ENCODE peak calls at places on chromosomes 6 and 20, in six cellular contexts. Q, B, O, U, G and C are unnamed samples.

GRCh38 chr6:78835817-78836216 is 31.5 kb upstream of the IRAK1BP1 start:
- DNase-seq in Q (no peak), B (peak), O (no peak), U (no peak), G (no peak), C (no peak)

GRCh38 chr20:46010491-46011405 is 2.0 kb downstream of the MMP9 start:
- DNase-seq in Q (no peak), B (no peak), O (peak), U (no peak), G (no peak), C (no peak)

GRCh38 chr20:43962518-43962917 is 47.9 kb downstream of the TOX2 start:
- DNase-seq in Q (no peak), B (no peak), O (no peak), U (no peak), G (no peak), C (no peak)

GRCh38 chr20:687468-688203 is 12.0 kb upstream of the SCRT2 start:
- DNase-seq in Q (no peak), B (no peak), O (no peak), U (no peak), G (no peak), C (no peak)

GRCh38 chr6:168803874-168804273 is 362.9 kb downstream of the SMOC2 start:
- DNase-seq in Q (no peak), B (no peak), O (no peak), U (no peak), G (no peak), C (no peak)

GRCh38 chr20:37526839-37527637 is 638 bp downstream of the BLCAP start:
- DNase-seq in Q (peak), B (peak), O (no peak), U (no peak), G (no peak), C (no peak)

GRCh38 chr20:49762940-49763766 is 49.5 kb upstream of the B4GALT5 start:
- DNase-seq in Q (no peak), B (no peak), O (no peak), U (no peak), G (no peak), C (no peak)

GRCh38 chr6:157864185-157864761 is 41.2 kb downstream of the SNX9 start:
- DNase-seq in Q (no peak), B (peak), O (no peak), U (no peak), G (no peak), C (no peak)

GRCh38 chr6:27076116-27076515 is 171.4 kb upstream of the PRSS16 start:
- DNase-seq in Q (no peak), B (no peak), O (no peak), U (no peak), G (no peak), C (no peak)

GRCh38 chr6:105514306-105514705 is 111.4 kb upstream of the PREP start:
- DNase-seq in Q (no peak), B (no peak), O (no peak), U (no peak), G (no peak), C (no peak)

GRCh38 chr6:90284236-90284744 is 12.4 kb downstream of the BACH2 start:
- DNase-seq in Q (no peak), B (peak), O (no peak), U (no peak), G (peak), C (no peak)

GRCh38 chr6:151670116-151670515 is 137.4 kb upstream of the ESR1 start:
- DNase-seq in Q (no peak), B (no peak), O (no peak), U (no peak), G (no peak), C (no peak)

GRCh38 chr6:37838209-37838921 is 18.8 kb downstream of the ZFAND3 start:
- DNase-seq in Q (no peak), B (peak), O (no peak), U (peak), G (no peak), C (no peak)

GRCh38 chr6:51986864-51987263 is 100.5 kb downstream of the PKHD1 start:
- DNase-seq in Q (no peak), B (no peak), O (no peak), U (no peak), G (no peak), C (no peak)

GRCh38 chr6:119284861-119285521 is 64.6 kb downstream of the MAN1A1 start:
- DNase-seq in Q (no peak), B (no peak), O (no peak), U (no peak), G (no peak), C (no peak)

GRCh38 chr20:36856691-36857635 is 19.0 kb upstream of the TLDC2 start:
- DNase-seq in Q (no peak), B (peak), O (no peak), U (no peak), G (no peak), C (no peak)

GRCh38 chr20:62795023-62795761 is 1.1 kb upstream of the MRGBP start:
- DNase-seq in Q (peak), B (peak), O (peak), U (peak), G (peak), C (no peak)

GRCh38 chr20:33674294-33675126 is at the start of gene NECAB3:
- DNase-seq in Q (peak), B (peak), O (peak), U (peak), G (peak), C (no peak)

GRCh38 chr20:25203891-25204320 is 8.4 kb downstream of the ENTPD6 start:
- DNase-seq in Q (no peak), B (peak), O (no peak), U (no peak), G (no peak), C (no peak)

GRCh38 chr6:142307963-142308748 is 6.3 kb downstream of the ADGRG6 start:
- DNase-seq in Q (no peak), B (no peak), O (no peak), U (no peak), G (no peak), C (no peak)

GRCh38 chr6:143542915-143543314 is 31.4 kb upstream of the FUCA2 start:
- DNase-seq in Q (no peak), B (peak), O (no peak), U (no peak), G (no peak), C (no peak)

GRCh38 chr6:165321150-165321549 is 11.7 kb upstream of the C6orf118 start:
- DNase-seq in Q (no peak), B (no peak), O (no peak), U (no peak), G (no peak), C (no peak)

GRCh38 chr20:41185013-41185757 is 47.8 kb downstream of the PLCG1 start:
- DNase-seq in Q (no peak), B (no peak), O (no peak), U (no peak), G (no peak), C (no peak)

GRCh38 chr6:154893927-154894326 is 101.2 kb upstream of the TIAM2 start:
- DNase-seq in Q (no peak), B (peak), O (no peak), U (no peak), G (peak), C (no peak)

GRCh38 chr6:44012078-44012493 is 115.2 kb downstream of the MRPL14 start:
- DNase-seq in Q (no peak), B (peak), O (no peak), U (peak), G (peak), C (no peak)

GRCh38 chr6:38077488-38078015 is 258.0 kb downstream of the ZFAND3 start:
- DNase-seq in Q (no peak), B (no peak), O (no peak), U (no peak), G (peak), C (no peak)

GRCh38 chr6:73262701-73263569 is at the start of gene KHDC1:
- DNase-seq in Q (peak), B (peak), O (peak), U (peak), G (peak), C (peak)

GRCh38 chr20:13493143-13493542 is 145.6 kb downstream of the TASP1 start:
- DNase-seq in Q (no peak), B (no peak), O (no peak), U (no peak), G (no peak), C (peak)

GRCh38 chr20:33791959-33792597 is 19.1 kb upstream of the CHMP4B start:
- DNase-seq in Q (peak), B (peak), O (peak), U (peak), G (peak), C (peak)

GRCh38 chr6:32622545-32623401 is 14.4 kb upstream of the HLA-DQA1 start:
- DNase-seq in Q (no peak), B (no peak), O (peak), U (peak), G (peak), C (peak)

GRCh38 chr6:107284805-107285204 is 169.5 kb upstream of the BEND3 start:
- DNase-seq in Q (no peak), B (no peak), O (no peak), U (no peak), G (no peak), C (no peak)

GRCh38 chr6:87093651-87094050 is 1.3 kb downstream of the CGA start:
- DNase-seq in Q (no peak), B (no peak), O (no peak), U (no peak), G (peak), C (no peak)

GRCh38 chr6:44576132-44576601 is 188.7 kb downstream of the CDC5L start:
- DNase-seq in Q (no peak), B (peak), O (no peak), U (no peak), G (peak), C (no peak)

GRCh38 chr6:63904844-63905243 is 269.2 kb downstream of the PHF3 start:
- DNase-seq in Q (no peak), B (peak), O (no peak), U (no peak), G (peak), C (no peak)

GRCh38 chr20:63819224-63819917 is 11.7 kb downstream of the ZBTB46 start:
- DNase-seq in Q (peak), B (no peak), O (no peak), U (no peak), G (no peak), C (no peak)

GRCh38 chr20:17227199-17227535 is 327 bp downstream of the PCSK2 start:
- DNase-seq in Q (no peak), B (peak), O (no peak), U (no peak), G (no peak), C (no peak)

GRCh38 chr20:53163486-53163885 is 191.3 kb downstream of the TSHZ2 start:
- DNase-seq in Q (no peak), B (no peak), O (no peak), U (no peak), G (peak), C (no peak)

DNA sequence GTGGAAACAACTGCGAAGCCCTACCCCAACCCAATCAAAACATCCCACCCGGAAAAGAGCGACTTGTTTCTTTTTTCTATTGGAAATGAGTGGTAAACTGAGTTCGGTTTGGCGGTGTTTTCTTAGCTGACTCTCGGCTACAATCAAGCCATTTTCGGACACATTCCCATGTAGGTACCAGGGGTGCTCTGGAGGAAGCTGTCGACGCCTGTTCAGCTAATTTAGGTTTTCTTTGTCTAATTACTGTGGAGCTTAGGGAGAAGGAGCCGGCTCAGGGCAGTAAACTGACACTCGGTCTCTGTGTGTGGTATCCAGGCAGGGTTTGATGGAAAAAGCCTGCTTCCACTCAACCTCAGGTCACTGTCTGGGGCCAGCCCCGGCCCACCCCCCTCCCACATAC is 1.7 kb upstream of the FOXF2 start:
- DNase-seq in Q (no peak), B (no peak), O (no peak), U (no peak), G (no peak), C (no peak)
- H3K4me3 ChIP-seq in Q (peak), B (no peak), O (no peak), U (no peak), G (no peak), C (no peak)

DNA sequence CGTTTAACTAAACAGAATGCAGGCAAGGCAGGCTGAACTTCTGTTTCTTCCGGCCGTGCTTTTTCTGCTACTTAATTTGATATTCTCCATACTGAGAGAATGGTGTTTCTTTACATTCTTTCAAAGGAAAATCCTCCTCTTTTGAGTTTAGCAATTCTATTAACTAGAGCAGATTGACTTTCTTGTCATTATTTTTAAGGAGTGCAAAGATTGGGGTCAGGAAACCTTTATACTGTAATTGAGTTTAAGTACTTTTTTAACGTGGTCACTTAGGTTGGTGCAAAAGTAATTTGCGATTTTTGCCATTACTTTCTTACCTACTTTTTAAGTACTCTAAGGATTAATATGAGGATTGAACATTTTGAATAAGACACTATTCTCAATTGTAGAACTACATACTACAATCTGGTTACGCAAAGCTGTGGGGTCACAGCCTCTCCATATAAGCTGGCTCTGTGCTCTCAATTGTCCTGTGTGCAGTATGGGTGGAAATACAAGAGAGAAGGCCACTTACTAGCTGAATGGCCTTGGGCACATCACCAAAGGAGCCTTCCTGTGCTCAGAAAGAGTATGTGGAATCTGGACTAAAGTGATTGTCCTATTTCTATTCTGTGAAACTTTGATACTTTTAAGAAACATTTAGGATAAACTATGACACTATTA is 16.7 kb downstream of the HECA start:
- DNase-seq in Q (no peak), B (no peak), O (no peak), U (no peak), G (no peak), C (no peak)
- H3K4me3 ChIP-seq in Q (no peak), B (no peak), O (no peak), U (no peak), G (no peak), C (no peak)

GRCh38 chr6:18330548-18331066 is 56.5 kb upstream of the RNF144B start:
- DNase-seq in Q (no peak), B (no peak), O (peak), U (no peak), G (no peak), C (no peak)

GRCh38 chr6:18329781-18330180 is 57.4 kb upstream of the RNF144B start:
- DNase-seq in Q (no peak), B (no peak), O (no peak), U (no peak), G (no peak), C (no peak)

GRCh38 chr6:18326980-18327379 is 60.2 kb upstream of the RNF144B start:
- DNase-seq in Q (no peak), B (no peak), O (no peak), U (no peak), G (no peak), C (no peak)

GRCh38 chr6:18327621-18328548 is 59.3 kb upstream of the RNF144B start:
- DNase-seq in Q (peak), B (peak), O (peak), U (no peak), G (no peak), C (peak)

GRCh38 chr6:18328549-18328922 is 58.6 kb upstream of the RNF144B start:
- DNase-seq in Q (no peak), B (no peak), O (no peak), U (no peak), G (no peak), C (no peak)
- H3K4me3 ChIP-seq in Q (no peak), B (no peak), O (no peak), U (no peak), G (no peak), C (no peak)

DNA sequence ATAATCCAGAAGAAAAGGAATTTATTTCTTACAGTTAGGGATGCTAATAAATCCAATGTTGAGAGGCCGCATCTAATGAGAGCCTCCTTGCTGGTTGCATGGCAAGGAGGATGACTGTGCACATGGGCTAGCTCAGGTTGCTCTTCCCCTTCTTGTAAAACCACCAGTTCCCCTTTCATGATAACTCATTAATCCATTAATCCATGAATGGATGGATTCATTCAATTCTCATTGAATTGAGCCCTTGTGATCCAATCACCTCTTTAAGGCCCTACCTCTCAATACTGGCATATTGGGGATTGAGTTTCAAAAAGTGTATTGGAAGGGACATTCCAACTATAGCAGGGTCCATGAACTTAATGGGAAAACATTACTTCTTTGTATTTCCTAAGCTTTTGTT is 149.5 kb downstream of the BMP2 start:
- DNase-seq in Q (no peak), B (no peak), O (no peak), U (no peak), G (no peak), C (no peak)
- H3K4me3 ChIP-seq in Q (no peak), B (no peak), O (no peak), U (no peak), G (no peak), C (no peak)